ENCODE peak calls at places on chromosomes 5 and 9, in eight cellular contexts. One of them, this sample, is unnamed.

GRCh38 chr9:71357346-71357745 is 235.9 kb upstream of the TRPM3 start:
- DNase-seq in adrenal gland: no peak
- DNase-seq in body of pancreas: no peak
- DNase-seq in IMR-90: no peak
- DNase-seq in A549: no peak
- DNase-seq in spleen: no peak
- DNase-seq in OCI-LY7: no peak
- DNase-seq in endothelial cell of umbilical vein: no peak
- DNase-seq in this sample: no peak

GRCh38 chr5:126433708-126434107 is 10.5 kb downstream of the GRAMD2B start:
- DNase-seq in adrenal gland: no peak
- DNase-seq in body of pancreas: no peak
- DNase-seq in IMR-90: peak
- DNase-seq in A549: no peak
- DNase-seq in spleen: no peak
- DNase-seq in OCI-LY7: no peak
- DNase-seq in endothelial cell of umbilical vein: no peak
- DNase-seq in this sample: no peak

GRCh38 chr5:38297830-38298608 is 39.7 kb downstream of the EGFLAM start:
- DNase-seq in adrenal gland: peak
- DNase-seq in body of pancreas: no peak
- DNase-seq in IMR-90: no peak
- DNase-seq in A549: no peak
- DNase-seq in spleen: no peak
- DNase-seq in OCI-LY7: no peak
- DNase-seq in endothelial cell of umbilical vein: no peak
- DNase-seq in this sample: no peak

GRCh38 chr5:1733369-1733768 is 66.3 kb downstream of the MRPL36 start:
- DNase-seq in adrenal gland: no peak
- DNase-seq in body of pancreas: no peak
- DNase-seq in IMR-90: no peak
- DNase-seq in A549: no peak
- DNase-seq in spleen: no peak
- DNase-seq in OCI-LY7: no peak
- DNase-seq in endothelial cell of umbilical vein: no peak
- DNase-seq in this sample: no peak

GRCh38 chr5:137708796-137709559 is 26.9 kb downstream of the KLHL3 start:
- DNase-seq in adrenal gland: no peak
- DNase-seq in body of pancreas: peak
- DNase-seq in IMR-90: no peak
- DNase-seq in A549: no peak
- DNase-seq in spleen: no peak
- DNase-seq in OCI-LY7: no peak
- DNase-seq in endothelial cell of umbilical vein: no peak
- DNase-seq in this sample: no peak

GRCh38 chr9:118992813-118993747 is 376.2 kb downstream of the BRINP1 start:
- DNase-seq in adrenal gland: peak
- DNase-seq in body of pancreas: no peak
- DNase-seq in IMR-90: no peak
- DNase-seq in A549: no peak
- DNase-seq in spleen: no peak
- DNase-seq in OCI-LY7: no peak
- DNase-seq in endothelial cell of umbilical vein: no peak
- DNase-seq in this sample: no peak

GRCh38 chr9:137638680-137639079 is 19.9 kb downstream of the EHMT1 start:
- DNase-seq in adrenal gland: no peak
- DNase-seq in body of pancreas: no peak
- DNase-seq in IMR-90: no peak
- DNase-seq in A549: no peak
- DNase-seq in spleen: peak
- DNase-seq in OCI-LY7: no peak
- DNase-seq in endothelial cell of umbilical vein: no peak
- DNase-seq in this sample: no peak

GRCh38 chr5:169873642-169874041 is 106.7 kb downstream of the INSYN2B start:
- DNase-seq in adrenal gland: peak
- DNase-seq in body of pancreas: no peak
- DNase-seq in IMR-90: peak
- DNase-seq in A549: no peak
- DNase-seq in spleen: no peak
- DNase-seq in OCI-LY7: no peak
- DNase-seq in endothelial cell of umbilical vein: no peak
- DNase-seq in this sample: no peak

GRCh38 chr9:95044731-95045508 is 272.6 kb downstream of the FANCC start:
- DNase-seq in adrenal gland: no peak
- DNase-seq in body of pancreas: peak
- DNase-seq in IMR-90: no peak
- DNase-seq in A549: peak
- DNase-seq in spleen: no peak
- DNase-seq in OCI-LY7: no peak
- DNase-seq in endothelial cell of umbilical vein: no peak
- DNase-seq in this sample: no peak

GRCh38 chr5:124704594-124705284 is 41.7 kb downstream of the ZNF608 start:
- DNase-seq in adrenal gland: no peak
- DNase-seq in body of pancreas: no peak
- DNase-seq in IMR-90: no peak
- DNase-seq in A549: no peak
- DNase-seq in spleen: no peak
- DNase-seq in OCI-LY7: peak
- DNase-seq in endothelial cell of umbilical vein: no peak
- DNase-seq in this sample: no peak

GRCh38 chr5:145500712-145501111 is 334.4 kb downstream of the PRELID2 start:
- DNase-seq in adrenal gland: no peak
- DNase-seq in body of pancreas: no peak
- DNase-seq in IMR-90: no peak
- DNase-seq in A549: no peak
- DNase-seq in spleen: no peak
- DNase-seq in OCI-LY7: no peak
- DNase-seq in endothelial cell of umbilical vein: no peak
- DNase-seq in this sample: no peak

GRCh38 chr5:11658341-11658740 is 245.9 kb downstream of the CTNND2 start:
- DNase-seq in adrenal gland: no peak
- DNase-seq in body of pancreas: no peak
- DNase-seq in IMR-90: no peak
- DNase-seq in A549: no peak
- DNase-seq in spleen: no peak
- DNase-seq in OCI-LY7: no peak
- DNase-seq in endothelial cell of umbilical vein: no peak
- DNase-seq in this sample: no peak

GRCh38 chr5:179381691-179382090 is 36.4 kb upstream of the ADAMTS2 start:
- DNase-seq in adrenal gland: peak
- DNase-seq in body of pancreas: no peak
- DNase-seq in IMR-90: no peak
- DNase-seq in A549: no peak
- DNase-seq in spleen: no peak
- DNase-seq in OCI-LY7: no peak
- DNase-seq in endothelial cell of umbilical vein: no peak
- DNase-seq in this sample: no peak

GRCh38 chr9:99266136-99267023 is 44.3 kb downstream of the SEC61B start:
- DNase-seq in adrenal gland: peak
- DNase-seq in body of pancreas: peak
- DNase-seq in IMR-90: peak
- DNase-seq in A549: peak
- DNase-seq in spleen: peak
- DNase-seq in OCI-LY7: peak
- DNase-seq in endothelial cell of umbilical vein: peak
- DNase-seq in this sample: peak

GRCh38 chr5:151181818-151182217 is 24.2 kb upstream of the ANXA6 start:
- DNase-seq in adrenal gland: no peak
- DNase-seq in body of pancreas: no peak
- DNase-seq in IMR-90: no peak
- DNase-seq in A549: no peak
- DNase-seq in spleen: no peak
- DNase-seq in OCI-LY7: no peak
- DNase-seq in endothelial cell of umbilical vein: no peak
- DNase-seq in this sample: no peak

DNA sequence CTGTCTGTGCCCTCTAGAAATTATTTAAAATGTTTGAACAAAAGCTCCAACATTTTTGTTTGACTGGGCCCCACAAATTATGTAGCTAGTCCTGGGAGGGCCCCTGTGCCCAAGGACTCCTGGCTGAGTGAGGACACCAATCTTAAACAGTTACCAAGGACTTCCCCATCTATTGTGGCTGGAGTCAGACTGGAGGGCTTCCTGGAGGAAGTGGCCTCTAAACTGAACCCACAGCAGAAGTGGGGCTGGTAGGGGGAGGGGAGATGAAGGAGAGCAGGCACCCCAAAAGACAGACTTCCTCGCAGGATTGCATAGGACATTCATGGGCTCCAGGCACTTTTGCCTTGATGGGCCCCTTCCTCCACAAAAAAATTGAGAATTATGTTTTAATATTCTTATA is 8.1 kb downstream of the ADAMTS13 start:
- DNase-seq in adrenal gland: no peak
- DNase-seq in body of pancreas: no peak
- DNase-seq in IMR-90: no peak
- DNase-seq in A549: no peak
- DNase-seq in spleen: no peak
- DNase-seq in OCI-LY7: no peak
- DNase-seq in endothelial cell of umbilical vein: no peak
- DNase-seq in this sample: no peak
- H3K27ac ChIP-seq in adrenal gland: no peak
- H3K27ac ChIP-seq in body of pancreas: no peak
- H3K27ac ChIP-seq in IMR-90: no peak
- H3K27ac ChIP-seq in A549: no peak
- H3K27ac ChIP-seq in spleen: no peak
- H3K27ac ChIP-seq in OCI-LY7: no peak
- H3K27ac ChIP-seq in endothelial cell of umbilical vein: no peak
- H3K27ac ChIP-seq in this sample: no peak

GRCh38 chr5:93247126-93247525 is 333.9 kb downstream of the NR2F1-AS1 start:
- DNase-seq in adrenal gland: no peak
- DNase-seq in body of pancreas: no peak
- DNase-seq in IMR-90: no peak
- DNase-seq in A549: no peak
- DNase-seq in spleen: no peak
- DNase-seq in OCI-LY7: no peak
- DNase-seq in endothelial cell of umbilical vein: peak
- DNase-seq in this sample: no peak

GRCh38 chr5:93249651-93250289 is 331.2 kb downstream of the NR2F1-AS1 start:
- DNase-seq in adrenal gland: no peak
- DNase-seq in body of pancreas: no peak
- DNase-seq in IMR-90: peak
- DNase-seq in A549: no peak
- DNase-seq in spleen: no peak
- DNase-seq in OCI-LY7: no peak
- DNase-seq in endothelial cell of umbilical vein: peak
- DNase-seq in this sample: no peak

GRCh38 chr5:93246093-93246855 is 334.7 kb downstream of the NR2F1-AS1 start:
- DNase-seq in adrenal gland: no peak
- DNase-seq in body of pancreas: no peak
- DNase-seq in IMR-90: peak
- DNase-seq in A549: no peak
- DNase-seq in spleen: no peak
- DNase-seq in OCI-LY7: no peak
- DNase-seq in endothelial cell of umbilical vein: peak
- DNase-seq in this sample: no peak

GRCh38 chr5:93243481-93243880 is 337.5 kb downstream of the NR2F1-AS1 start:
- DNase-seq in adrenal gland: no peak
- DNase-seq in body of pancreas: no peak
- DNase-seq in IMR-90: no peak
- DNase-seq in A549: no peak
- DNase-seq in spleen: no peak
- DNase-seq in OCI-LY7: no peak
- DNase-seq in endothelial cell of umbilical vein: peak
- DNase-seq in this sample: no peak

DNA sequence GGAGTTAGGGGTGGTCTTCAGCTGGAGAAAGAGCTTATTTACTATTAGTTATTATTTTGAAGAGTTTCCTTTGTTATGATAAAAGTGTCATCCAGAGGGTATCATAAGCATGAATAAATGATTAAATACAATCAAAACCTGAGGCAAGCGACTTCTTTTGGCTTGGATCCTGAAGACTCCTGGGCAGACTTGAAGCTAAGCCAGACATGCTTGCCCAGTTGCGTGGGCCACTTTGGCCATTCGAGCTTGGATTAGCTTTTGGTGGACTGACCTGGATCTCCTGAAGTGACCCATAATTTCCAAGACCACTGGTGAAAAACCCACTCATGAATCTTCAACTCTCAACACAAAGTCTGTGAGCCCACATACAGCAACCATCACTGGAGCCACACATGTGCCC is 335.8 kb downstream of the NR2F1-AS1 start:
- DNase-seq in adrenal gland: no peak
- DNase-seq in body of pancreas: no peak
- DNase-seq in IMR-90: no peak
- DNase-seq in A549: no peak
- DNase-seq in spleen: no peak
- DNase-seq in OCI-LY7: no peak
- DNase-seq in endothelial cell of umbilical vein: no peak
- DNase-seq in this sample: no peak
- H3K27ac ChIP-seq in adrenal gland: no peak
- H3K27ac ChIP-seq in body of pancreas: no peak
- H3K27ac ChIP-seq in IMR-90: peak
- H3K27ac ChIP-seq in A549: no peak
- H3K27ac ChIP-seq in spleen: peak
- H3K27ac ChIP-seq in OCI-LY7: no peak
- H3K27ac ChIP-seq in endothelial cell of umbilical vein: no peak
- H3K27ac ChIP-seq in this sample: no peak

GRCh38 chr5:96331681-96332361 is 101.2 kb downstream of the PCSK1 start:
- DNase-seq in adrenal gland: no peak
- DNase-seq in body of pancreas: no peak
- DNase-seq in IMR-90: no peak
- DNase-seq in A549: no peak
- DNase-seq in spleen: no peak
- DNase-seq in OCI-LY7: no peak
- DNase-seq in endothelial cell of umbilical vein: no peak
- DNase-seq in this sample: no peak
- H3K27ac ChIP-seq in adrenal gland: no peak
- H3K27ac ChIP-seq in body of pancreas: no peak
- H3K27ac ChIP-seq in IMR-90: peak
- H3K27ac ChIP-seq in A549: peak
- H3K27ac ChIP-seq in spleen: no peak
- H3K27ac ChIP-seq in OCI-LY7: no peak
- H3K27ac ChIP-seq in endothelial cell of umbilical vein: no peak
- H3K27ac ChIP-seq in this sample: no peak

GRCh38 chr5:113031557-113031956 is 55.0 kb downstream of the DCP2 start:
- DNase-seq in adrenal gland: no peak
- DNase-seq in body of pancreas: no peak
- DNase-seq in IMR-90: no peak
- DNase-seq in A549: no peak
- DNase-seq in spleen: no peak
- DNase-seq in OCI-LY7: no peak
- DNase-seq in endothelial cell of umbilical vein: no peak
- DNase-seq in this sample: no peak

GRCh38 chr5:113036826-113037225 is 60.2 kb downstream of the DCP2 start:
- DNase-seq in adrenal gland: no peak
- DNase-seq in body of pancreas: no peak
- DNase-seq in IMR-90: no peak
- DNase-seq in A549: no peak
- DNase-seq in spleen: no peak
- DNase-seq in OCI-LY7: no peak
- DNase-seq in endothelial cell of umbilical vein: no peak
- DNase-seq in this sample: no peak

GRCh38 chr5:113035096-113035495 is 58.5 kb downstream of the DCP2 start:
- DNase-seq in adrenal gland: no peak
- DNase-seq in body of pancreas: no peak
- DNase-seq in IMR-90: no peak
- DNase-seq in A549: no peak
- DNase-seq in spleen: no peak
- DNase-seq in OCI-LY7: no peak
- DNase-seq in endothelial cell of umbilical vein: no peak
- DNase-seq in this sample: no peak

GRCh38 chr5:113036321-113036720 is 59.7 kb downstream of the DCP2 start:
- DNase-seq in adrenal gland: no peak
- DNase-seq in body of pancreas: no peak
- DNase-seq in IMR-90: no peak
- DNase-seq in A549: no peak
- DNase-seq in spleen: no peak
- DNase-seq in OCI-LY7: no peak
- DNase-seq in endothelial cell of umbilical vein: no peak
- DNase-seq in this sample: no peak

GRCh38 chr5:113034182-113034773 is 57.7 kb downstream of the DCP2 start:
- DNase-seq in adrenal gland: no peak
- DNase-seq in body of pancreas: no peak
- DNase-seq in IMR-90: peak
- DNase-seq in A549: no peak
- DNase-seq in spleen: no peak
- DNase-seq in OCI-LY7: no peak
- DNase-seq in endothelial cell of umbilical vein: no peak
- DNase-seq in this sample: no peak
- H3K27ac ChIP-seq in adrenal gland: no peak
- H3K27ac ChIP-seq in body of pancreas: no peak
- H3K27ac ChIP-seq in IMR-90: no peak
- H3K27ac ChIP-seq in A549: no peak
- H3K27ac ChIP-seq in spleen: no peak
- H3K27ac ChIP-seq in OCI-LY7: no peak
- H3K27ac ChIP-seq in endothelial cell of umbilical vein: no peak
- H3K27ac ChIP-seq in this sample: no peak

This sample was measured in naive thymus-derived CD4-positive, alpha-beta T cell.